ENCODE peak calls at places on chromosomes 4 and X, in ten cellular contexts. Q is ELR; J is AG04450; G is heart right ventricle; V is GM13977; Y is neural crest cell; K is natural killer cell; W is HS-5; B is pons; R is stimulated activated CD4-positive, alpha-beta T cell treated with anti-CD3 and anti-CD28 coated beads, Interleukin-15, amount 100 ng/mL, for 1 hour. M is an unnamed sample.
A peak's percentile ranks its signal among the peaks of the same experiment; 100 is the strongest.

GRCh38 chrX:130174051-130174704 is 2.4 kb downstream of the RAB33A start:
- DNase-seq in Q (peak; percentile 73), J (no peak), G (peak; percentile 17), V (no peak), Y (no peak), K (no peak), W (no peak), B (peak; percentile 42), R (no peak), M (peak; percentile 50)

GRCh38 chr4:186481998-186482790 is 73.2 kb downstream of the MTNR1A start:
- DNase-seq in Q (no peak), J (no peak), G (no peak), V (no peak), Y (no peak), K (no peak), W (no peak), B (no peak), R (no peak), M (no peak)

GRCh38 chr4:25857851-25858400 is 4.9 kb downstream of the SEL1L3 start:
- DNase-seq in Q (no peak), J (no peak), G (no peak), V (no peak), Y (no peak), K (no peak), W (no peak), B (no peak), R (no peak), M (no peak)

GRCh38 chr4:144903953-144904711 is 193.9 kb downstream of the ANAPC10 start:
- DNase-seq in Q (peak; percentile 38), J (no peak), G (no peak), V (no peak), Y (no peak), K (no peak), W (no peak), B (no peak), R (no peak), M (peak; percentile 7)

GRCh38 chr4:9762823-9763475 is 18.5 kb upstream of the DRD5 start:
- DNase-seq in Q (peak; percentile 36), J (peak; percentile 3), G (no peak), V (peak; percentile 82), Y (peak; percentile 47), K (peak; percentile 21), W (no peak), B (peak; percentile 92), R (no peak), M (peak; percentile 65)

GRCh38 chrX:135973025-135973547 is 702 bp downstream of the MMGT1 start:
- DNase-seq in Q (peak; percentile 33), J (no peak), G (no peak), V (no peak), Y (no peak), K (no peak), W (no peak), B (peak; percentile 60), R (no peak), M (peak; percentile 62)

GRCh38 chr4:168618577-168619265 is 121.9 kb downstream of the PALLD start:
- DNase-seq in Q (peak; percentile 65), J (no peak), G (no peak), V (no peak), Y (no peak), K (no peak), W (no peak), B (no peak), R (no peak), M (peak; percentile 10)

GRCh38 chr4:2954358-2955185 is 8.6 kb downstream of the NOP14 start:
- DNase-seq in Q (no peak), J (no peak), G (no peak), V (peak; percentile 70), Y (no peak), K (no peak), W (no peak), B (no peak), R (no peak), M (no peak)

GRCh38 chr4:176902710-176903323 is 110.1 kb upstream of the VEGFC start:
- DNase-seq in Q (peak; percentile 95), J (peak; percentile 62), G (no peak), V (peak; percentile 28), Y (no peak), K (no peak), W (peak; percentile 89), B (no peak), R (no peak), M (peak; percentile 99)

GRCh38 chr4:8471211-8471875 is 30.8 kb downstream of the TRMT44 start:
- DNase-seq in Q (no peak), J (no peak), G (no peak), V (no peak), Y (no peak), K (no peak), W (no peak), B (no peak), R (no peak), M (no peak)

GRCh38 chr4:3314706-3315260 is 22.0 kb downstream of the RGS12 start:
- DNase-seq in Q (no peak), J (no peak), G (no peak), V (no peak), Y (no peak), K (no peak), W (no peak), B (no peak), R (no peak), M (no peak)

GRCh38 chr4:23297327-23297726 is 592.5 kb downstream of the PPARGC1A start:
- DNase-seq in Q (no peak), J (no peak), G (no peak), V (no peak), Y (no peak), K (no peak), W (no peak), B (no peak), R (no peak), M (no peak)

GRCh38 chr4:114474401-114474800 is 124.2 kb upstream of the UGT8 start:
- DNase-seq in Q (no peak), J (no peak), G (no peak), V (no peak), Y (no peak), K (no peak), W (no peak), B (no peak), R (no peak), M (no peak)

GRCh38 chr4:3135155-3136011 is 60.9 kb downstream of the HTT start:
- DNase-seq in Q (no peak), J (no peak), G (no peak), V (no peak), Y (no peak), K (no peak), W (no peak), B (no peak), R (no peak), M (no peak)

GRCh38 chr4:7160439-7160838 is 31.9 kb upstream of the SORCS2 start:
- DNase-seq in Q (no peak), J (no peak), G (no peak), V (no peak), Y (no peak), K (no peak), W (no peak), B (peak; percentile 70), R (no peak), M (no peak)

GRCh38 chr4:16617416-16617815 is 281.0 kb downstream of the LDB2 start:
- DNase-seq in Q (no peak), J (no peak), G (no peak), V (no peak), Y (no peak), K (no peak), W (no peak), B (no peak), R (no peak), M (no peak)

GRCh38 chr4:143488684-143489083 is 24.8 kb upstream of the SMARCA5 start:
- DNase-seq in Q (no peak), J (no peak), G (no peak), V (no peak), Y (no peak), K (no peak), W (no peak), B (no peak), R (no peak), M (no peak)

GRCh38 chrX:83771664-83772063 is 89.3 kb upstream of the CYLC1 start:
- DNase-seq in Q (no peak), J (no peak), G (no peak), V (no peak), Y (no peak), K (no peak), W (no peak), B (no peak), R (no peak), M (no peak)

GRCh38 chr4:24912252-24913098 is at the start of gene CCDC149:
- DNase-seq in Q (peak; percentile 68), J (no peak), G (peak; percentile 76), V (peak; percentile 42), Y (peak; percentile 58), K (no peak), W (no peak), B (peak; percentile 25), R (no peak), M (peak; percentile 58)

GRCh38 chr4:176999943-177000543 is 207.3 kb upstream of the VEGFC start:
- DNase-seq in Q (peak; percentile 8), J (no peak), G (no peak), V (no peak), Y (no peak), K (no peak), W (no peak), B (no peak), R (no peak), M (no peak)

GRCh38 chr4:80798082-80798481 is 232.4 kb upstream of the BMP3 start:
- DNase-seq in Q (peak; percentile 2), J (no peak), G (no peak), V (no peak), Y (no peak), K (no peak), W (no peak), B (no peak), R (no peak), M (no peak)

GRCh38 chrX:132676561-132677186 is 187.8 kb upstream of the MBNL3 start:
- DNase-seq in Q (no peak), J (no peak), G (no peak), V (no peak), Y (no peak), K (no peak), W (no peak), B (peak; percentile 14), R (no peak), M (peak; percentile 5)

M was measured in RKO.